ENCODE peak calls at places on chromosomes 13 and 19, in eight cellular contexts. One of them, this sample, is unnamed.

GRCh38 chr19:34310494-34310981 is 54.5 kb upstream of the GPI start:
- DNase-seq in mammary epithelial cell: no peak
- DNase-seq in gastrocnemius medialis: no peak
- DNase-seq in bronchial epithelial cell: no peak
- DNase-seq in B cell: no peak
- DNase-seq in GM13976: no peak
- DNase-seq in fibroblast of the aortic adventitia: no peak
- DNase-seq in cardiac fibroblast: no peak
- DNase-seq in this sample: no peak

GRCh38 chr19:18119243-18120105 is 21.9 kb downstream of the MAST3 start:
- DNase-seq in B cell: peak; percentile 56
- DNase-seq in bronchial epithelial cell: no peak
- DNase-seq in fibroblast of the aortic adventitia: no peak
- DNase-seq in cardiac fibroblast: no peak
- DNase-seq in gastrocnemius medialis: no peak
- DNase-seq in mammary epithelial cell: peak; percentile 28
- DNase-seq in GM13976: peak; percentile 67
- DNase-seq in this sample: no peak

GRCh38 chr19:23328211-23328610 is 67.1 kb downstream of the ZNF91 start:
- DNase-seq in fibroblast of the aortic adventitia: no peak
- DNase-seq in B cell: no peak
- DNase-seq in gastrocnemius medialis: no peak
- DNase-seq in bronchial epithelial cell: no peak
- DNase-seq in mammary epithelial cell: no peak
- DNase-seq in GM13976: no peak
- DNase-seq in cardiac fibroblast: no peak
- DNase-seq in this sample: no peak

GRCh38 chr13:101841687-101842086 is 389.2 kb downstream of the ITGBL1 start:
- DNase-seq in fibroblast of the aortic adventitia: no peak
- DNase-seq in B cell: no peak
- DNase-seq in bronchial epithelial cell: no peak
- DNase-seq in cardiac fibroblast: no peak
- DNase-seq in mammary epithelial cell: no peak
- DNase-seq in GM13976: no peak
- DNase-seq in gastrocnemius medialis: no peak
- DNase-seq in this sample: no peak

GRCh38 chr19:39481676-39482075 is 1.0 kb downstream of the TIMM50 start:
- DNase-seq in B cell: no peak
- DNase-seq in cardiac fibroblast: no peak
- DNase-seq in fibroblast of the aortic adventitia: no peak
- DNase-seq in gastrocnemius medialis: no peak
- DNase-seq in mammary epithelial cell: no peak
- DNase-seq in GM13976: no peak
- DNase-seq in bronchial epithelial cell: no peak
- DNase-seq in this sample: no peak

GRCh38 chr13:52848455-52849190 is at the start of gene PCDH8:
- DNase-seq in B cell: no peak
- DNase-seq in GM13976: no peak
- DNase-seq in mammary epithelial cell: no peak
- DNase-seq in bronchial epithelial cell: no peak
- DNase-seq in cardiac fibroblast: no peak
- DNase-seq in gastrocnemius medialis: no peak
- DNase-seq in fibroblast of the aortic adventitia: no peak
- DNase-seq in this sample: no peak

GRCh38 chr13:28470286-28470685 is 24.6 kb downstream of the FLT1 start:
- DNase-seq in GM13976: no peak
- DNase-seq in B cell: no peak
- DNase-seq in mammary epithelial cell: no peak
- DNase-seq in gastrocnemius medialis: no peak
- DNase-seq in bronchial epithelial cell: no peak
- DNase-seq in cardiac fibroblast: peak; percentile 81
- DNase-seq in fibroblast of the aortic adventitia: peak; percentile 29
- DNase-seq in this sample: no peak

GRCh38 chr13:112907916-112908315 is 61.1 kb upstream of the MCF2L start:
- DNase-seq in fibroblast of the aortic adventitia: no peak
- DNase-seq in bronchial epithelial cell: no peak
- DNase-seq in mammary epithelial cell: no peak
- DNase-seq in GM13976: no peak
- DNase-seq in cardiac fibroblast: no peak
- DNase-seq in gastrocnemius medialis: no peak
- DNase-seq in B cell: no peak
- DNase-seq in this sample: no peak

GRCh38 chr19:15869109-15869555 is 28.7 kb downstream of the CYP4F2 start:
- DNase-seq in fibroblast of the aortic adventitia: peak; percentile 16
- DNase-seq in B cell: no peak
- DNase-seq in bronchial epithelial cell: peak; percentile 92
- DNase-seq in cardiac fibroblast: peak; percentile 23
- DNase-seq in GM13976: peak; percentile 55
- DNase-seq in gastrocnemius medialis: no peak
- DNase-seq in mammary epithelial cell: peak; percentile 75
- DNase-seq in this sample: peak; percentile 60

GRCh38 chr19:17220207-17220758 is 5.1 kb downstream of the USE1 start:
- DNase-seq in bronchial epithelial cell: peak; percentile 61
- DNase-seq in GM13976: no peak
- DNase-seq in gastrocnemius medialis: no peak
- DNase-seq in mammary epithelial cell: no peak
- DNase-seq in fibroblast of the aortic adventitia: peak; percentile 88
- DNase-seq in B cell: no peak
- DNase-seq in cardiac fibroblast: peak; percentile 86
- DNase-seq in this sample: peak; percentile 88

GRCh38 chr19:38277969-38278680 is 13.8 kb downstream of the SPINT2 start:
- DNase-seq in fibroblast of the aortic adventitia: peak; percentile 94
- DNase-seq in B cell: no peak
- DNase-seq in gastrocnemius medialis: no peak
- DNase-seq in mammary epithelial cell: no peak
- DNase-seq in GM13976: no peak
- DNase-seq in cardiac fibroblast: peak; percentile 91
- DNase-seq in bronchial epithelial cell: no peak
- DNase-seq in this sample: no peak

GRCh38 chr19:40366697-40367561 is 18.4 kb downstream of the PLD3 start:
- DNase-seq in GM13976: no peak
- DNase-seq in fibroblast of the aortic adventitia: no peak
- DNase-seq in cardiac fibroblast: peak; percentile 26
- DNase-seq in B cell: no peak
- DNase-seq in mammary epithelial cell: no peak
- DNase-seq in bronchial epithelial cell: no peak
- DNase-seq in gastrocnemius medialis: no peak
- DNase-seq in this sample: no peak

GRCh38 chr13:94217370-94217769 is 262.1 kb downstream of the DCT start:
- DNase-seq in fibroblast of the aortic adventitia: no peak
- DNase-seq in B cell: no peak
- DNase-seq in cardiac fibroblast: no peak
- DNase-seq in mammary epithelial cell: no peak
- DNase-seq in GM13976: no peak
- DNase-seq in gastrocnemius medialis: no peak
- DNase-seq in bronchial epithelial cell: no peak
- DNase-seq in this sample: no peak

GRCh38 chr13:36766295-36766694 is 52.7 kb upstream of the RFXAP start:
- DNase-seq in fibroblast of the aortic adventitia: peak; percentile 54
- DNase-seq in bronchial epithelial cell: peak; percentile 89
- DNase-seq in gastrocnemius medialis: no peak
- DNase-seq in B cell: no peak
- DNase-seq in cardiac fibroblast: peak; percentile 46
- DNase-seq in mammary epithelial cell: peak; percentile 84
- DNase-seq in GM13976: no peak
- DNase-seq in this sample: peak; percentile 82

GRCh38 chr13:19959141-19959830 is 759 bp downstream of the ZMYM2 start:
- DNase-seq in B cell: peak; percentile 72
- DNase-seq in gastrocnemius medialis: peak; percentile 42
- DNase-seq in bronchial epithelial cell: peak; percentile 23
- DNase-seq in cardiac fibroblast: peak; percentile 59
- DNase-seq in fibroblast of the aortic adventitia: peak; percentile 38
- DNase-seq in mammary epithelial cell: peak; percentile 34
- DNase-seq in GM13976: peak; percentile 60
- DNase-seq in this sample: peak; percentile 49

GRCh38 chr13:19959831-19960672 is 1.5 kb downstream of the ZMYM2 start:
- DNase-seq in gastrocnemius medialis: peak; percentile 89
- DNase-seq in cardiac fibroblast: peak; percentile 93
- DNase-seq in bronchial epithelial cell: peak; percentile 88
- DNase-seq in GM13976: peak; percentile 67
- DNase-seq in fibroblast of the aortic adventitia: peak; percentile 87
- DNase-seq in mammary epithelial cell: peak; percentile 84
- DNase-seq in B cell: peak; percentile 91
- DNase-seq in this sample: peak; percentile 92

GRCh38 chr13:19955873-19956559 is 2.5 kb upstream of the ZMYM2 start:
- DNase-seq in cardiac fibroblast: no peak
- DNase-seq in mammary epithelial cell: no peak
- DNase-seq in fibroblast of the aortic adventitia: no peak
- DNase-seq in B cell: no peak
- DNase-seq in bronchial epithelial cell: peak; percentile 10
- DNase-seq in gastrocnemius medialis: no peak
- DNase-seq in GM13976: no peak
- DNase-seq in this sample: no peak

GRCh38 chr13:19958119-19959111 is at the start of gene ZMYM2:
- DNase-seq in mammary epithelial cell: peak; percentile 96
- DNase-seq in B cell: peak; percentile 98
- DNase-seq in GM13976: peak; percentile 99
- DNase-seq in fibroblast of the aortic adventitia: peak; percentile 96
- DNase-seq in gastrocnemius medialis: peak; percentile 98
- DNase-seq in bronchial epithelial cell: peak; percentile 81
- DNase-seq in cardiac fibroblast: peak; percentile 99
- DNase-seq in this sample: peak; percentile 95

GRCh38 chr13:19957320-19958118 is 1.0 kb upstream of the ZMYM2 start:
- DNase-seq in mammary epithelial cell: peak; percentile 17
- DNase-seq in fibroblast of the aortic adventitia: peak; percentile 64
- DNase-seq in GM13976: peak; percentile 71
- DNase-seq in cardiac fibroblast: peak; percentile 86
- DNase-seq in B cell: peak; percentile 88
- DNase-seq in gastrocnemius medialis: peak; percentile 65
- DNase-seq in bronchial epithelial cell: peak; percentile 66
- DNase-seq in this sample: no peak
- TF ChIP-seq CTCF in mammary epithelial cell: peak; percentile 58
- TF ChIP-seq CTCF in fibroblast of the aortic adventitia: peak; percentile 65
- TF ChIP-seq CTCF in GM13976: peak; percentile 51
- TF ChIP-seq CTCF in cardiac fibroblast: peak; percentile 69
- TF ChIP-seq CTCF in B cell: peak; percentile 80
- TF ChIP-seq CTCF in gastrocnemius medialis: peak; percentile 77
- TF ChIP-seq CTCF in bronchial epithelial cell: peak; percentile 63
- TF ChIP-seq CTCF in this sample: peak; percentile 21

GRCh38 chr19:6773323-6773931 is 919 bp downstream of the VAV1 start:
- DNase-seq in gastrocnemius medialis: no peak
- DNase-seq in cardiac fibroblast: no peak
- DNase-seq in GM13976: peak; percentile 72
- DNase-seq in fibroblast of the aortic adventitia: no peak
- DNase-seq in bronchial epithelial cell: no peak
- DNase-seq in B cell: peak; percentile 65
- DNase-seq in mammary epithelial cell: no peak
- DNase-seq in this sample: no peak

GRCh38 chr19:6774821-6775707 is 2.6 kb downstream of the VAV1 start:
- DNase-seq in GM13976: no peak
- DNase-seq in bronchial epithelial cell: no peak
- DNase-seq in mammary epithelial cell: no peak
- DNase-seq in gastrocnemius medialis: no peak
- DNase-seq in fibroblast of the aortic adventitia: peak; percentile 10
- DNase-seq in B cell: no peak
- DNase-seq in cardiac fibroblast: peak; percentile 52
- DNase-seq in this sample: no peak

GRCh38 chr19:6772866-6773322 is 386 bp downstream of the VAV1 start:
- DNase-seq in cardiac fibroblast: no peak
- DNase-seq in mammary epithelial cell: no peak
- DNase-seq in GM13976: no peak
- DNase-seq in gastrocnemius medialis: no peak
- DNase-seq in B cell: no peak
- DNase-seq in fibroblast of the aortic adventitia: no peak
- DNase-seq in bronchial epithelial cell: no peak
- DNase-seq in this sample: no peak

GRCh38 chr19:6769006-6769637 is 1.9 kb upstream of the SH2D3A start:
- DNase-seq in bronchial epithelial cell: no peak
- DNase-seq in GM13976: peak; percentile 32
- DNase-seq in cardiac fibroblast: peak; percentile 52
- DNase-seq in fibroblast of the aortic adventitia: peak; percentile 28
- DNase-seq in gastrocnemius medialis: no peak
- DNase-seq in B cell: no peak
- DNase-seq in mammary epithelial cell: no peak
- DNase-seq in this sample: peak; percentile 51

GRCh38 chr19:6772028-6772865 is at the start of gene VAV1:
- DNase-seq in mammary epithelial cell: no peak
- DNase-seq in B cell: peak; percentile 93
- DNase-seq in gastrocnemius medialis: peak; percentile 34
- DNase-seq in GM13976: peak; percentile 95
- DNase-seq in fibroblast of the aortic adventitia: no peak
- DNase-seq in bronchial epithelial cell: no peak
- DNase-seq in cardiac fibroblast: no peak
- DNase-seq in this sample: no peak
- TF ChIP-seq CTCF in mammary epithelial cell: no peak
- TF ChIP-seq CTCF in B cell: peak; percentile 57
- TF ChIP-seq CTCF in gastrocnemius medialis: no peak
- TF ChIP-seq CTCF in GM13976: peak; percentile 53
- TF ChIP-seq CTCF in fibroblast of the aortic adventitia: no peak
- TF ChIP-seq CTCF in bronchial epithelial cell: peak; percentile 37
- TF ChIP-seq CTCF in cardiac fibroblast: no peak
- TF ChIP-seq CTCF in this sample: peak; percentile 9

DNA sequence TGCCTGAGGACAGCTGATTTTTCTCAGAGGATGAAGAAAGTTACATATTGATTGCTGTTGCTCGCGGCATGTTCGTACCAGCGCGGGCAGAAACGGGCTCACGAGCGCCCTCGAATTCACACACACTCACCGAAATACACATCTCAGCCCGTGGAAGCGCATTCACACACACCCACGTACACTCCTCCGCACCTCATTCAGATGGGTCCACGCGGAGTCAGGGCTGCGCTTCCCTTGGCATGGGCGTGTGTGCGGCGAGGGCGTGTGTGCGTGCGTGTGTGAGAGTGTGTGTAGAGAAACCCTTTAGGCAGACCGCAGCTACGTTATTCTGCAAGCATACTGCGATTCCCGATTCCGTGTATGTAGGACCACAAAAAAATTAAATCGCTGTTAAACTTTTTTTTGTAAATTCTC is 2.1 kb upstream of the PCDH17 start:
- DNase-seq in B cell: no peak
- DNase-seq in gastrocnemius medialis: no peak
- DNase-seq in bronchial epithelial cell: no peak
- DNase-seq in GM13976: no peak
- DNase-seq in mammary epithelial cell: no peak
- DNase-seq in fibroblast of the aortic adventitia: peak; percentile 3
- DNase-seq in cardiac fibroblast: peak; percentile 3
- DNase-seq in this sample: no peak
- TF ChIP-seq CTCF in B cell: no peak
- TF ChIP-seq CTCF in gastrocnemius medialis: no peak
- TF ChIP-seq CTCF in bronchial epithelial cell: no peak
- TF ChIP-seq CTCF in GM13976: no peak
- TF ChIP-seq CTCF in mammary epithelial cell: no peak
- TF ChIP-seq CTCF in fibroblast of the aortic adventitia: no peak
- TF ChIP-seq CTCF in cardiac fibroblast: no peak
- TF ChIP-seq CTCF in this sample: no peak

DNA sequence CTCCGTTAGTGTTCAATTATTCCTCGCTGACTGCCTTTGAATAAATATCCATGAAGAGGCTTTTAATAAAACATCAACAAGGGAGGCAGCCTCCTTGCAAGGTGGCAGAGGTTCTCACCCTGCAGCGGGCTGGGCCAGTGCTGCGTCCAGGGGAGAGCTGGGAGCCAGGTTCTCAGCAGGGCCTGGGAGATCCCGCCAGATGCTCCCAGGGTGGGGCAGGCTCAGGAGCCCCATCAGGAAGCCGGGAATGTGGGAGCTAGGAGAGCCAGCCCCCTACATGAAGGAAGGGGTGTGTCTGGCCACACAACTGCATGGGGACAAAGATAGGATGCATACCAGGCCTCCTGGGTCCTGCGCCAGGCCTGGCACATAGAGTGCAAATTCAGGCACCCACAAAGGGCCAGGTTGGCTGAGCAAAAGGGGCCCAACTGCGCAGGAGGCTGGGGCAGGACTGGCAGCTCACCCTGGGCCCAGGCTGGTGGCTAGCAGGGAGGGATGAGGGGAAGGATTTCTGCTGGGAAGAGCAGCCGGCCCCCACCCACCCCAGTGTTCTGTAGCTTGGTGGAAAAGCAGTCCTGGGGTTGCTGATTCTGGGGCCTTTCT is 22.8 kb downstream of the VSTM2B start:
- DNase-seq in mammary epithelial cell: no peak
- DNase-seq in cardiac fibroblast: no peak
- DNase-seq in GM13976: no peak
- DNase-seq in B cell: no peak
- DNase-seq in bronchial epithelial cell: no peak
- DNase-seq in fibroblast of the aortic adventitia: no peak
- DNase-seq in gastrocnemius medialis: no peak
- DNase-seq in this sample: no peak
- TF ChIP-seq CTCF in mammary epithelial cell: no peak
- TF ChIP-seq CTCF in cardiac fibroblast: no peak
- TF ChIP-seq CTCF in GM13976: no peak
- TF ChIP-seq CTCF in B cell: no peak
- TF ChIP-seq CTCF in bronchial epithelial cell: no peak
- TF ChIP-seq CTCF in fibroblast of the aortic adventitia: no peak
- TF ChIP-seq CTCF in gastrocnemius medialis: no peak
- TF ChIP-seq CTCF in this sample: no peak